ENCODE peak calls at places on chromosomes 2 and 18, in ten cellular contexts. F is HCT116, A is upper lobe of left lung, X is H1, V is right lobe of liver, J is esophagus squamous epithelium, M is NB4, B is gastrocnemius medialis, H is Peyer's patch, E is endothelial cell of umbilical vein. Q is an unnamed sample.

GRCh38 chr2:217904614-217904965 is 98.2 kb downstream of the TNS1 start:
- DNase-seq in F (no peak), A (no peak), X (no peak), V (no peak), J (no peak), M (no peak), B (no peak), H (no peak), E (no peak), Q (no peak)

GRCh38 chr2:88831071-88831791 is 139.8 kb downstream of the RPIA start:
- DNase-seq in F (no peak), A (no peak), X (no peak), V (no peak), J (no peak), M (no peak), B (no peak), H (no peak), E (peak; percentile 14), Q (no peak)

GRCh38 chr2:238286551-238286950 is 1.9 kb downstream of the PER2 start:
- DNase-seq in F (no peak), A (no peak), X (no peak), V (peak; percentile 90), J (no peak), M (peak; percentile 62), B (peak; percentile 88), H (peak; percentile 20), E (no peak), Q (peak; percentile 72)

GRCh38 chr2:74002515-74003391 is 18.0 kb downstream of the TET3 start:
- DNase-seq in F (no peak), A (peak; percentile 96), X (no peak), V (peak; percentile 87), J (no peak), M (peak; percentile 88), B (peak; percentile 64), H (peak; percentile 77), E (peak; percentile 84), Q (peak; percentile 76)

GRCh38 chr2:72973566-72974435 is 56.5 kb downstream of the EMX1 start:
- DNase-seq in F (peak; percentile 36), A (no peak), X (no peak), V (no peak), J (no peak), M (peak; percentile 78), B (no peak), H (no peak), E (peak; percentile 46), Q (peak; percentile 19)

GRCh38 chr18:905307-905947 is 756 bp downstream of the ADCYAP1 start:
- DNase-seq in F (no peak), A (peak; percentile 77), X (no peak), V (no peak), J (no peak), M (no peak), B (no peak), H (no peak), E (no peak), Q (no peak)

GRCh38 chr2:240402566-240403295 is 32.7 kb upstream of the GPC1 start:
- DNase-seq in F (no peak), A (peak; percentile 57), X (no peak), V (peak; percentile 35), J (no peak), M (no peak), B (peak; percentile 5), H (no peak), E (no peak), Q (no peak)

GRCh38 chr18:42548493-42548892 is 567.0 kb downstream of the RIT2 start:
- DNase-seq in F (no peak), A (no peak), X (no peak), V (no peak), J (no peak), M (no peak), B (no peak), H (no peak), E (no peak), Q (no peak)

DNA sequence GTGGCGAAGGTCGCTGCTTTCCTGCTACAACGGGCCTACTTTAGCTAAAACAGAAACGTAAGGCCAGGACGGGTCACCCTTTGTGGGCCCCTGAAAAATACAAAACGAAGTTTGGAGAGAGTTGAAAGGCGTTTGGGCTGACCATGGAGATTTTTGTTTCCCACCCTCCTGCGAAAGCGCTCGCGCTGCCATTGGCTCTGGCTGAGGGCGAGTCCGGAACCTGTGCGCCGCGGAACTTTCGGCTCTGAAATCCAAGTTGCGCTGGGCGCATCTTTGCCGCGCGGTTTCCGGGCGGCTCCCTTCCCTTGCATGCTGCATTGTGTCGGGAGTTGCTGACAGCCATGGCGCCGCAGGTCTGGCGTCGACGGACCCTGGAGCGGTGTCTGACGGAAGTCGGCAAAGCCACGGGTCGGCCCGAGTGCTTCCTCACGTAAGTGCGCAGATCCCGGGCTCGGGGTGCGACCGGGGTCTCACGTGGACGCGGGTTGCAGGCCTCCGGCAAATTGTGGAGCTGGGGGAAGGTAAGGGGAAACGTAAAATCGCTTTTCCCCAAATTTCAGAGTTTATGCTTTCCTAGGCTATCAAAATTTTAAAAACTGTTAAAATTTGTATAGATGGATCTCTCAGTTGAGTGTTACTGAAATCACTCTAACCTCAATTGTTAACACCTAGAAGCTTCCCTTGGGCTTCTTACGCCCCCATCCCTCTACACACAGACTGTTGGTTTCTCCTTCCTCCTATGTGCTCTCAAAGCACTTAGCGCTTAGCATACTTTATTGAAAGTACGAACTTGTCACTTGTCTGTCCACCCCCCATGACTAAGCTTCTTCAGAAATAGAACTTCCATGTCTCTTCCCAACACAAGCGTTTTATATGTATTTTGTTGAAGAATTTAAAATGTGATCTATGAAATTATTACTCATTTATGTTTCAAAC is at the start of gene MPHOSPH10:
- DNase-seq in F (peak; percentile 78), A (peak; percentile 95), X (peak; percentile 83), V (peak; percentile 91), J (peak; percentile 64), M (peak; percentile 96), B (peak; percentile 84), H (peak; percentile 81), E (peak; percentile 89), Q (peak; percentile 77)
- TF ChIP-seq POLR2A in F (peak; percentile 67), A (no peak), X (no peak), V (peak; percentile 5), J (no peak), M (peak; percentile 68), B (peak; percentile 51), H (no peak), E (peak; percentile 90), Q (peak; percentile 22)

DNA sequence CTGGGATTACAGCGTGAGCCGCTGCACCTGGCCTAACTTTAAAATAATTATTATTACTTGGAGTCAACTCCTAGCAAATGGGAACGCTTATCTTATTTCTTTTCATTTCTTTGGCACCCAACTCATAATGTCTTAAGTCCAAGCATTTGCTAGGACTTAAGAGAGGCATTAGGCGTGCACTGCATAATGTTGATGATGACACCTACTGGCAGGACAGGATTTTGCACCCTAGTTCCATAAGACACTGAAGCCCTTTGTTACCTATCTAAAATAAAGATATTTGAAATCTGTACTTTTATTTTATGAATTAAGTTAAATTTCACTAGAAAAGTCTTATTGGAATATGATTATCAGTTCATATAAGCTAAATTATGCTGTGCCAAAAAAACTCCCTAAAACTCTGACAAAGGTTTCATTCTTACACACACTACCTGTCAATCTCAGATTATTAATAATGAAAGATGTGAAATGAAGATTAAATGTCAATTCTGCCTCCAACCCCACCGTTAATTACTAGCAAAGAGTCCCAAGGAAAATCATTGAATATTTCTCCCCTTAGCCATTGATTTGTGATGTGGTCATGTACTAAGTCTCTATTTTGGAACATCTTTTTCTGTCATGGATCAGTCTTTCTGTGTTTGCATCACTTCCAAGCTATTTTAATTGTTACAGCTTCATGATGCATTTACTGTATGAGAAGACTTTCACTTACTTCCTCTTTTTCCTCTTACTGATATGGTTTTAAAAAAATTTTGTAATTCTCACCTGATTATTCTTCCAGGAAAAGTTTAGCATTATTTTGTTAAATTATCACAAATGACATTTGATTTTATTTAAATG is 12.7 kb upstream of the CDH2 start:
- DNase-seq in F (peak; percentile 23), A (no peak), X (no peak), V (peak; percentile 62), J (no peak), M (peak; percentile 55), B (no peak), H (no peak), E (peak; percentile 73), Q (peak; percentile 17)
- TF ChIP-seq CTCF in F (no peak), A (peak; percentile 33), X (peak; percentile 44), V (peak; percentile 68), J (no peak), M (peak; percentile 54), B (no peak), H (peak; percentile 57), E (peak; percentile 67), Q (no peak)

GRCh38 chr2:196808281-196808680 is 874 bp downstream of the C2orf66 start:
- DNase-seq in F (no peak), A (no peak), X (no peak), V (no peak), J (no peak), M (peak; percentile 14), B (no peak), H (no peak), E (peak; percentile 45), Q (no peak)
- TF ChIP-seq POLR2A in F (no peak), A (no peak), X (no peak), V (no peak), J (no peak), M (no peak), B (no peak), H (no peak), E (no peak), Q (no peak)

DNA sequence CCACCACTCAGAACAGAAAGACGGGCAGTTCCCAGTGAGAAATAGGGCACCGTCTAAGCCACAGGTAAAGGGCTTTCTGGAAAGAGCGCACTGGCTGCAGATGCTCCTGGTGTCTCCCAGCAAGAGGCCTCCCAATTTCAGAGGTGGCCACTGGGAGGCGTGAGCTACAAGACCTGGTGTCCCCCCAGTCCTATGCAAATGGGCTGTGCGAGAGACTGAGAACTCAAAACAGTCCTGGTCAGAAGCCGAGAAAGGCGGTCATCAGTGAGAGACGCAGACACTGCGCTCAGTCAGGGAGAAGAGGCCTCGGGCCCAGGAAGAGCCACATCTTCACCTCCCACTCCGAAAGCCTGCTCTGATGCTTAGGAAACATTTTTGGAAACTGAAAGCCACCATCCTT is 179.5 kb downstream of the EIPR1 start:
- DNase-seq in F (no peak), A (no peak), X (no peak), V (no peak), J (no peak), M (peak; percentile 37), B (no peak), H (no peak), E (no peak), Q (no peak)
- TF ChIP-seq CTCF in F (no peak), A (no peak), X (peak; percentile 53), V (no peak), J (no peak), M (peak; percentile 3), B (no peak), H (no peak), E (no peak), Q (no peak)

GRCh38 chr2:226795281-226796011 is 4.2 kb downstream of the IRS1 start:
- DNase-seq in F (no peak), A (peak; percentile 81), X (no peak), V (peak; percentile 50), J (no peak), M (no peak), B (peak; percentile 55), H (no peak), E (no peak), Q (no peak)
- TF ChIP-seq POLR2A in F (no peak), A (no peak), X (no peak), V (no peak), J (no peak), M (no peak), B (peak; percentile 71), H (no peak), E (no peak), Q (no peak)

GRCh38 chr2:38317725-38318124 is 59.3 kb downstream of the ATL2 start:
- DNase-seq in F (no peak), A (no peak), X (no peak), V (no peak), J (no peak), M (no peak), B (no peak), H (no peak), E (no peak), Q (no peak)

GRCh38 chr2:38315707-38316333 is 61.3 kb downstream of the ATL2 start:
- DNase-seq in F (peak; percentile 31), A (no peak), X (no peak), V (no peak), J (no peak), M (peak; percentile 71), B (no peak), H (no peak), E (peak; percentile 67), Q (peak; percentile 28)
- TF ChIP-seq CTCF in F (peak; percentile 77), A (peak; percentile 69), X (peak; percentile 60), V (peak; percentile 72), J (peak; percentile 45), M (peak; percentile 59), B (peak; percentile 78), H (peak; percentile 72), E (peak; percentile 41), Q (peak; percentile 56)